ENCODE peak calls at places on chromosome 11, in six cellular contexts. E, M, W, H, G and S are unnamed samples.

GRCh38 chr11:71311176-71311925 is 59.0 kb upstream of the SHANK2 start:
- DNase-seq in E (no peak), M (peak), W (no peak), H (no peak), G (no peak), S (no peak)

GRCh38 chr11:106986261-106986660 is 32.0 kb downstream of the GUCY1A2 start:
- DNase-seq in E (no peak), M (no peak), W (no peak), H (no peak), G (no peak), S (no peak)

GRCh38 chr11:46601129-46601528 is 7.3 kb upstream of the AMBRA1 start:
- DNase-seq in E (no peak), M (no peak), W (no peak), H (no peak), G (no peak), S (no peak)

GRCh38 chr11:3824714-3825472 is 15.9 kb downstream of the RHOG start:
- DNase-seq in E (no peak), M (peak), W (no peak), H (peak), G (peak), S (no peak)

GRCh38 chr11:11731311-11732083 is 109.7 kb upstream of the GALNT18 start:
- DNase-seq in E (peak), M (peak), W (no peak), H (no peak), G (no peak), S (no peak)

GRCh38 chr11:31487848-31488247 is 21.6 kb downstream of the IMMP1L start:
- DNase-seq in E (peak), M (no peak), W (no peak), H (no peak), G (peak), S (peak)

GRCh38 chr11:10275714-10276113 is 18.3 kb downstream of the SBF2 start:
- DNase-seq in E (no peak), M (no peak), W (no peak), H (no peak), G (no peak), S (no peak)

GRCh38 chr11:108538022-108538424 is 39.8 kb upstream of the POGLUT3 start:
- DNase-seq in E (no peak), M (no peak), W (no peak), H (no peak), G (no peak), S (no peak)

GRCh38 chr11:59829358-59829757 is 15.9 kb downstream of the CBLIF start:
- DNase-seq in E (no peak), M (no peak), W (no peak), H (no peak), G (no peak), S (no peak)

GRCh38 chr11:34730544-34731295 is 109.8 kb downstream of the EHF start:
- DNase-seq in E (no peak), M (no peak), W (no peak), H (no peak), G (no peak), S (no peak)

GRCh38 chr11:77152846-77153245 is 24.8 kb downstream of the MYO7A start:
- DNase-seq in E (no peak), M (no peak), W (no peak), H (no peak), G (no peak), S (no peak)

GRCh38 chr11:108302121-108302785 is 79.4 kb downstream of the ATM start:
- DNase-seq in E (no peak), M (no peak), W (no peak), H (no peak), G (no peak), S (no peak)

GRCh38 chr11:118304227-118304808 is at the start of gene CD3E:
- DNase-seq in E (no peak), M (no peak), W (no peak), H (no peak), G (no peak), S (no peak)

GRCh38 chr11:65780770-65781151 is at the start of gene AP5B1:
- DNase-seq in E (no peak), M (no peak), W (no peak), H (peak), G (peak), S (no peak)

GRCh38 chr11:101470881-101471535 is 112.8 kb downstream of the TRPC6 start:
- DNase-seq in E (no peak), M (no peak), W (no peak), H (no peak), G (peak), S (no peak)

GRCh38 chr11:87428266-87428665 is 390.5 kb downstream of the TMEM135 start:
- DNase-seq in E (no peak), M (no peak), W (no peak), H (no peak), G (no peak), S (no peak)

GRCh38 chr11:3146612-3147256 is 18.4 kb downstream of the OSBPL5 start:
- DNase-seq in E (no peak), M (no peak), W (peak), H (no peak), G (no peak), S (no peak)

GRCh38 chr11:128857341-128857740 is 9.8 kb downstream of the KCNJ1 start:
- DNase-seq in E (no peak), M (no peak), W (no peak), H (no peak), G (no peak), S (no peak)

GRCh38 chr11:59207988-59208432 is 4.7 kb downstream of the MPEG1 start:
- DNase-seq in E (no peak), M (peak), W (no peak), H (peak), G (peak), S (no peak)

GRCh38 chr11:8258771-8259170 is 4.9 kb downstream of the LMO1 start:
- DNase-seq in E (no peak), M (peak), W (no peak), H (no peak), G (no peak), S (no peak)

GRCh38 chr11:36073411-36074203 is 129.7 kb downstream of the LDLRAD3 start:
- DNase-seq in E (no peak), M (peak), W (no peak), H (peak), G (no peak), S (no peak)

GRCh38 chr11:55401011-55401410 is 33.2 kb downstream of the OR4A15 start:
- DNase-seq in E (no peak), M (no peak), W (no peak), H (no peak), G (no peak), S (no peak)

GRCh38 chr11:125036933-125037332 is 26.2 kb upstream of the SLC37A2 start:
- DNase-seq in E (no peak), M (no peak), W (no peak), H (no peak), G (no peak), S (no peak)

GRCh38 chr11:69084371-69084770 is 35.6 kb downstream of the TPCN2 start:
- DNase-seq in E (no peak), M (no peak), W (no peak), H (no peak), G (no peak), S (no peak)

GRCh38 chr11:93784935-93785360 is 866 bp downstream of the MED17 start:
- DNase-seq in E (peak), M (no peak), W (no peak), H (no peak), G (no peak), S (no peak)

GRCh38 chr11:15309296-15309695 is 194.6 kb downstream of the INSC start:
- DNase-seq in E (no peak), M (no peak), W (no peak), H (no peak), G (no peak), S (no peak)

GRCh38 chr11:64787526-64788320 is 9.4 kb upstream of the SF1 start:
- DNase-seq in E (no peak), M (peak), W (no peak), H (peak), G (peak), S (no peak)

GRCh38 chr11:47510231-47510630 is 42.7 kb downstream of the CELF1 start:
- DNase-seq in E (no peak), M (no peak), W (no peak), H (no peak), G (no peak), S (no peak)

GRCh38 chr11:90135016-90135415 is 553 bp downstream of the NAALAD2 start:
- DNase-seq in E (no peak), M (no peak), W (no peak), H (no peak), G (no peak), S (no peak)

GRCh38 chr11:77202941-77203900 is 75.2 kb downstream of the MYO7A start:
- DNase-seq in E (no peak), M (peak), W (no peak), H (no peak), G (no peak), S (no peak)

GRCh38 chr11:65863889-65864757 is 3.9 kb downstream of the MUS81 start:
- DNase-seq in E (no peak), M (no peak), W (no peak), H (peak), G (no peak), S (no peak)

GRCh38 chr11:15690326-15690725 is 575.6 kb downstream of the INSC start:
- DNase-seq in E (no peak), M (no peak), W (no peak), H (no peak), G (no peak), S (no peak)

GRCh38 chr11:116895053-116895757 is 57.8 kb upstream of the APOA1 start:
- DNase-seq in E (no peak), M (no peak), W (no peak), H (no peak), G (no peak), S (no peak)
- TF ChIP-seq CTCF in E (peak), M (no peak), W (peak), H (peak), G (peak), S (peak)

GRCh38 chr11:60887531-60887930 is 18.9 kb downstream of the PRPF19 start:
- DNase-seq in E (peak), M (peak), W (no peak), H (peak), G (peak), S (no peak)
- H3K4me3 ChIP-seq in E (no peak), M (no peak), W (no peak), H (no peak), G (no peak), S (no peak)

DNA sequence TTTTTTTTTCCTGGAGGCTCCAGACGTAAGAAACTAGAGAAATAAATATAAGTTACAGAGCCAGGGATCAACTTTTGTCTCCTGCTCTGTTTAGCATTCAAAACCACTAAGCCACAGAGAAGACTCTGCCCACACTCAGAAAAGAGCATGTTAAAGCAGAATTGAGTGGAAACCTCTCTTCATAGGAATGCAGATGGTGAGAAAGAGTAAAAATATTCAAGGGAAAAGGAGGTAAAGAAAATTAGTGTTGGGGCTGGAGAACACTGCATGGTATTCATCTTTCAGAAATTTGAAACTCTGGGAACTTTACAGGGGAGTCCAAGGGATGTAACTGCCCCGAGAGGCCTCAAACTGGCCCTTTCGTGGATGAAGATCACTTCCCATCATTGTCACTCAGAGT is 65.1 kb downstream of the CLMP start:
- DNase-seq in E (no peak), M (no peak), W (no peak), H (no peak), G (no peak), S (no peak)
- TF ChIP-seq CTCF in E (no peak), M (no peak), W (no peak), H (no peak), G (no peak), S (no peak)

GRCh38 chr11:95698939-95699562 is 90.5 kb downstream of the FAM76B start:
- DNase-seq in E (no peak), M (no peak), W (no peak), H (no peak), G (peak), S (no peak)

GRCh38 chr11:95703059-95703458 is 86.5 kb downstream of the FAM76B start:
- DNase-seq in E (no peak), M (no peak), W (no peak), H (no peak), G (no peak), S (no peak)

GRCh38 chr11:95700471-95700817 is 89.1 kb downstream of the FAM76B start:
- DNase-seq in E (no peak), M (no peak), W (no peak), H (no peak), G (no peak), S (no peak)

GRCh38 chr11:95697614-95698408 is 91.8 kb downstream of the FAM76B start:
- DNase-seq in E (no peak), M (no peak), W (no peak), H (peak), G (no peak), S (no peak)

DNA sequence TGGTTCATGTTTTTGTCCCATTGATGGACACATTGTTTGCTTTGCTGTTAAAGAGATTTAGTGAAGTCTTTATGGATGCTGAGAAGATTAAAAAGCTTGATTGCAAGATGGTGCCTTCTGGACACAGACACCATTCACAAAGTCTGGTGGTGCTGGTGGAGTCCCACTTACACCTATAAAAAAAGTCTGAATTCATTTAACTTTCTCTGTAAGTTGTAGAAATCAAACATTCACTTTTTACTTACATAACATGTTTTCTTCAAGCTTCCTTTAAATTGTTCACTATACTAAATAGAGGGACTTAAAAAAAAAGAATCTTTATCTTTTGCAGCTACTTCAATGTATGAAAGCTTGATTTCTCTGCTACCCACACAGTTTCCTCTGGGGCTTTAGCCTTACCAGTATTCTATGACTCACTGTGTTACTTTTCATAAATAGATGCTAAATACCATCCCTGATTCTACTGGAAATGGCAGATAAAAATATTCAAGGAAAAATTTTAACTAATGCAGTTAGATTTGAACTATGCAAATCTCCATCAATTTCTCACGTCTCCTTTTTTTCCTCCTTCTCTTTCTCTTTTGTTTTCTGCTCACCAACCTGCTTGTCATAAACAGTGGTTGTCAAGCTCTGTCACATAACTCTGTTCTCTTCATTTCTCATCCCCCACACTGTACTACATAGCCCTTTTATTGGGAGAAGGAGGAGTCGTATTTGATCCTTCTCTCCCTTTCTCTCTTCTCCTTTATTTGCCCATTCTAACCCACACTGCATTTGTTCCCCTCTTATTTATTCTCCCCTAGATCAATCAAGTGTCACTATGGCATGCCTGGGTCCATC is 89.7 kb downstream of the FAM76B start:
- DNase-seq in E (no peak), M (no peak), W (no peak), H (no peak), G (no peak), S (no peak)
- H3K4me3 ChIP-seq in E (no peak), M (no peak), W (no peak), H (no peak), G (no peak), S (no peak)

GRCh38 chr11:115672412-115672811 is 168.2 kb upstream of the CADM1 start:
- DNase-seq in E (no peak), M (no peak), W (no peak), H (no peak), G (no peak), S (no peak)
- TF ChIP-seq CTCF in E (no peak), M (no peak), W (no peak), H (no peak), G (peak), S (no peak)

GRCh38 chr11:6606471-6607189 is 3.1 kb downstream of the ILK start:
- DNase-seq in E (peak), M (peak), W (peak), H (peak), G (peak), S (peak)
- H3K4me3 ChIP-seq in E (peak), M (no peak), W (peak), H (peak), G (peak), S (no peak)

GRCh38 chr11:98260983-98261382 is 759.8 kb upstream of the CNTN5 start:
- DNase-seq in E (no peak), M (no peak), W (no peak), H (no peak), G (no peak), S (no peak)
- TF ChIP-seq CTCF in E (peak), M (no peak), W (no peak), H (no peak), G (no peak), S (peak)